ENCODE peak calls at places on chromosome 19, in four cellular contexts. W is keratinocyte, C is RWPE1, E is BE2C. T is an unnamed sample.

GRCh38 chr19:33514885-33515485 is 6.6 kb downstream of the PEPD start:
- DNase-seq in W (no peak), C (no peak), E (no peak), T (no peak)

GRCh38 chr19:1151037-1151716 is 22.9 kb downstream of the SBNO2 start:
- DNase-seq in W (no peak), C (no peak), E (no peak), T (no peak)

GRCh38 chr19:17415107-17415506 is 4.7 kb upstream of the MVB12A start:
- DNase-seq in W (no peak), C (no peak), E (no peak), T (no peak)

GRCh38 chr19:33831835-33832234 is 35.2 kb downstream of the KCTD15 start:
- DNase-seq in W (no peak), C (no peak), E (no peak), T (no peak)

GRCh38 chr19:646798-647565 is 7.3 kb downstream of the FGF22 start:
- DNase-seq in W (no peak), C (no peak), E (no peak), T (no peak)

GRCh38 chr19:37983153-37983552 is 76.1 kb downstream of the SIPA1L3 start:
- DNase-seq in W (no peak), C (no peak), E (no peak), T (no peak)

GRCh38 chr19:46724468-46724867 is 7.6 kb upstream of the PRKD2 start:
- DNase-seq in W (no peak), C (no peak), E (no peak), T (no peak)

GRCh38 chr19:17236414-17236716 is 9.4 kb downstream of the NR2F6 start:
- DNase-seq in W (no peak), C (no peak), E (no peak), T (no peak)

GRCh38 chr19:32876236-32876918 is 6.8 kb upstream of the SLC7A9 start:
- DNase-seq in W (no peak), C (no peak), E (no peak), T (no peak)

GRCh38 chr19:15222738-15223648 is 9.3 kb downstream of the EPHX3 start:
- DNase-seq in W (peak), C (peak), E (peak), T (peak)

GRCh38 chr19:43438291-43439162 is 23.8 kb downstream of the TEX101 start:
- DNase-seq in W (no peak), C (peak), E (peak), T (no peak)

GRCh38 chr19:28619842-28620429 is 593.0 kb downstream of the UQCRFS1 start:
- DNase-seq in W (no peak), C (no peak), E (no peak), T (no peak)

GRCh38 chr19:53192771-53193533 is at the start of gene ZNF665:
- DNase-seq in W (peak), C (peak), E (peak), T (peak)

GRCh38 chr19:18317998-18318800 is 4.7 kb downstream of the LSM4 start:
- DNase-seq in W (no peak), C (no peak), E (peak), T (peak)

GRCh38 chr19:6739390-6739883 is at the start of gene TRIP10:
- DNase-seq in W (no peak), C (peak), E (peak), T (peak)

GRCh38 chr19:18153555-18154134 is 682 bp downstream of the PIK3R2 start:
- DNase-seq in W (no peak), C (no peak), E (no peak), T (no peak)

GRCh38 chr19:40663712-40664692 is 26.4 kb downstream of the NUMBL start:
- DNase-seq in W (no peak), C (no peak), E (peak), T (peak)

GRCh38 chr19:39411006-39411831 is 1.2 kb upstream of the PLEKHG2 start:
- DNase-seq in W (no peak), C (no peak), E (no peak), T (no peak)

GRCh38 chr19:11264452-11265176 is 2.3 kb upstream of the DOCK6 start:
- DNase-seq in W (no peak), C (peak), E (no peak), T (peak)

GRCh38 chr19:33192010-33192409 is 2.1 kb upstream of the LRP3 start:
- DNase-seq in W (no peak), C (no peak), E (no peak), T (peak)

GRCh38 chr19:8158411-8159074 is 9.2 kb upstream of the FBN3 start:
- DNase-seq in W (no peak), C (peak), E (peak), T (peak)

GRCh38 chr19:45752639-45753038 is 16.4 kb downstream of the SIX5 start:
- DNase-seq in W (peak), C (peak), E (no peak), T (no peak)

GRCh38 chr19:41619018-41619571 is 7.8 kb downstream of the CEACAM4 start:
- DNase-seq in W (no peak), C (no peak), E (no peak), T (no peak)

GRCh38 chr19:57123882-57124281 is 4.1 kb downstream of the USP29 start:
- DNase-seq in W (no peak), C (no peak), E (no peak), T (no peak)

GRCh38 chr19:49148784-49149651 is 6.2 kb downstream of the HRC start:
- DNase-seq in W (peak), C (peak), E (peak), T (peak)

GRCh38 chr19:35729021-35729420 is 11.2 kb downstream of the KMT2B start:
- DNase-seq in W (no peak), C (no peak), E (no peak), T (no peak)

GRCh38 chr19:40908981-40909380 is 26.9 kb upstream of the CYP2A7 start:
- DNase-seq in W (no peak), C (no peak), E (no peak), T (no peak)

GRCh38 chr19:940591-941291 is 14.9 kb downstream of the ARID3A start:
- DNase-seq in W (no peak), C (no peak), E (peak), T (no peak)

DNA sequence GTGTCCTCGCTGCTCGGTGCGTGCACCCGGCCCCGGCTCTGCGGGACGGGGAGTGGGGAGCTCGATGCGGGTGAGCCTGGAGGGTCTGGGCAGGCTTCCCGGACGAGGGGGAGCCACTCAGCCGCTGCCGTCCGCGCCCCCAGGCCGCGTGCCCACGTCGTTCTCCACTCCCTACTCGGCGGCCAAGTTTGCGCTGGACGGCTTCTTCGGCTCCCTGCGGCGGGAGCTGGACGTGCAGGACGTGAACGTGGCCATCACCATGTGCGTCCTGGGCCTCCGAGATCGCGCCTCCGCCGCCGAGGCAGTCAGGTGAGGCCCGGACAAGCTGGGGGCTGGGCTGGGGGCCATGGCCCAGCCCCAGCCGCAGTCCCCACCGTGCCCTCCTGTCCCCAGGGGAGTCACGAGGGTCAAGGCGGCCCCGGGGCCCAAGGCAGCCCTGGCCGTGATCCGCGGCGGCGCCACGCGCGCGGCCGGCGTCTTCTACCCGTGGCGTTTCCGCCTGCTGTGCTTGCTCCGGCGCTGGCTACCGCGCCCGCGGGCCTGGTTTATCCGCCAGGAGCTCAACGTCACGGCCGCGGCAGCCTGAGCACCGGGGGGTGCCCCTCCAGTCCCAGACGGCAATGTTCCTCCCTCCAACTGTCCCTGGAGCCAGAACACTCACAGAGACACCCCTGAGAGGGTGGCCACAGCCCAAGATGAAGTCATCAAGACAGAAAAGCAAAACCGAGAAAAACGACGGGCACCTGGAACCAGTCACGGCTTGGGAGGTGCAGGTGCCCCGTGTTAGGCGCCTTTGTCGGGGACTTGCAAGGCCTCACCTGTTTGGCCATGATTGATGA is 2.5 kb upstream of the RPL36 start:
- DNase-seq in W (no peak), C (no peak), E (no peak), T (no peak)
- TF ChIP-seq CTCF in W (no peak), C (peak), E (no peak), T (no peak)

GRCh38 chr19:29690842-29691241 is 24.2 kb downstream of the C19orf12 start:
- DNase-seq in W (peak), C (peak), E (peak), T (peak)
- TF ChIP-seq CTCF in W (peak), C (no peak), E (peak), T (peak)

DNA sequence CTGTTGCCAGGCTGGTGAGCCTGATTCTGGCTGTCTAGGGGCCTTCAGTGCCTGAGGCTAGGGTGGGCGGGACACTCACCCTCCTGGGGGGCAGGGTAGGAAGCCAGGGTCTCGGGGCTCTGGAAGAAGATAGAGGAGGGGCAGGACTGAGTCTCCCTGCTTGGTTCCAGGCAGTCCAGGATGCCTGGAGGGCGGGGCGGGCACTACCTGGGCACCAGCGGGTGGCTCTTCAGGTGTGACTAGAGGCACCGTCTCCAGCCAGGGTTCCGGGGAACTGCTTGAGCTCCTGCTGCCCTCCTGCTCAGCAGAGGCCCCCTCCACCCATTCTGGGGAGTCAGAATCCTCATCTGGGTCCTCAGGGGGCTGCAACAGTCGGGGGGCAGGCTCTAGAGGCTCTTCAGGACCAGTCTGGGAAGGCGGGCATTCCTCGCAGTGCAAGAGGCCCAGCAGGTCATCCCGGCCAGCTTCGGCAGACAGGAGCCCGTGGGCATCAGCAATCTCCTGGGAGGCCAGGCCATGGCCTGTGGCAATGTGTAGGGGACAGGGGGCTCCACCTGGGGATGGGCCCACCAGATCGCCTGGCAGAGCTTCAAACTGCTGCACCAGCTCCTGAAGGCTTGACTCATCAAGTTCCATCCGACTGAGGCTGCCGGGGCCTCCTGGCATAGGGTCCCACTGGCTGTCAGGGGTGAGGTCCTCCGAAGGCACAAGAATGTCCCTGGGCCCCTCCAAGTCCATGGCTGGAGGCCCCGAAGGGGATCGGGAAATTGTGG is 1.8 kb downstream of the APBA3 start:
- DNase-seq in W (no peak), C (no peak), E (no peak), T (no peak)
- TF ChIP-seq CTCF in W (no peak), C (no peak), E (no peak), T (no peak)

DNA sequence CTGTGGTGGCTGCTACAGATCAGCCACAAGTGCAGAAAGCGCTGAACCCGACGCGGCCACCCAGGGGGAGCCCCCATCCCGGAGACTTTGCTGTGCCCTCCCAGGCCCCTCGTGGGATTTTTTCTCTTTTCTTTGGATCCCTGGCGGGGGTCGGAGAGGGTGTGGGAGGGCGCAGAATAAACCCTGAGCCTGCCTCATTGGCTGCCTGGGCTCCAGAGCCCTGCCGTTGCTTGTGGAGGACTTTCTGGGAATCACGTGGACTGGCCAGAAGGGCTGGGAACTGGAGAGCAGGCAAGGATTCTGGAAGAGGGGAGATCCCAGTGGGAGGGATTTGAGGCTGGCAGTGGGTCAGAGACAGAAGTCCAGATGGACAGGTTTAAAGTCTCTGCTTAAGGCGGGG is 24.9 kb downstream of the GADD45B start:
- DNase-seq in W (no peak), C (no peak), E (no peak), T (no peak)
- TF ChIP-seq CTCF in W (no peak), C (no peak), E (no peak), T (no peak)

T was measured in GM13976.